ENCODE peak calls at places on chromosomes 7 and 10, in seven cellular contexts. F is GM23248, Z is PC-3, Q is HCT116, I is hepatocyte, K is MM.1S, N is SK-N-SH. P is an unnamed sample.

GRCh38 chr10:86078639-86079035 is 288.0 kb downstream of the GRID1 start:
- DNase-seq in F (no peak), N (no peak), I (no peak), Z (no peak), Q (no peak), K (no peak), P (no peak)

GRCh38 chr7:72028267-72028666 is 383.9 kb downstream of the CALN1 start:
- DNase-seq in I (no peak), N (no peak), Z (no peak), K (no peak), Q (no peak), F (no peak), P (no peak)

GRCh38 chr10:13038346-13038745 is 36.8 kb upstream of the CCDC3 start:
- DNase-seq in Q (no peak), K (no peak), F (no peak), Z (no peak), N (no peak), I (no peak), P (no peak)

GRCh38 chr7:23058412-23059096 is 44.6 kb upstream of the HYCC1 start:
- DNase-seq in N (no peak), K (no peak), Z (no peak), I (no peak), Q (no peak), F (peak; percentile 47), P (no peak)

GRCh38 chr7:21611129-21611528 is 68.3 kb downstream of the DNAH11 start:
- DNase-seq in F (no peak), I (peak; percentile 23), Z (no peak), Q (no peak), K (no peak), N (no peak), P (no peak)

GRCh38 chr7:101673951-101674350 is 44.9 kb upstream of the MYL10 start:
- DNase-seq in F (peak; percentile 38), Z (peak; percentile 58), I (peak; percentile 30), N (no peak), Q (no peak), K (no peak), P (no peak)

GRCh38 chr10:17730667-17731066 is 21.3 kb upstream of the TMEM236 start:
- DNase-seq in Q (no peak), I (no peak), K (no peak), N (no peak), F (peak; percentile 66), Z (no peak), P (no peak)

GRCh38 chr7:5671053-5671452 is 110.4 kb downstream of the RNF216 start:
- DNase-seq in Q (no peak), K (no peak), I (no peak), N (no peak), Z (no peak), F (no peak), P (no peak)

DNA sequence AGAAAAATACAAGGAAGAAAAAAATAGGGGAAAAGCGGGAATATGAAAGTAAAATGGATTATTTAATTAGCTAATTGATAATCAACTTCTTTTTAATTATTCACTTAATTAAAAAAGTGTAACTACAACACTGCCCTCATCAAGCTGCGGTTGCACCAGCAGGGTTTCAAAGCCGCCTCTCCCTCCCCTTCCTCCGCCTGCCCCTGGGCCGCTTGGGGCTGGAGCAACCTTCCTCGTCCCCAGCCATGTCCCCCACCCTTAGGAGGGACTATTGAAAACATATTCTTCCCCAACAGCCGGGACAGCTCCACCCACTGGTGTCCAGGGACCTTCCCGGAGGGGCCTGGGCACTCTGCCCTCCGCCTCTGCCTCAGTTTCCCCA is 15.4 kb downstream of the UNCX start:
- DNase-seq in N (no peak), I (no peak), F (no peak), Q (no peak), K (no peak), Z (no peak), P (no peak)
- H3K27me3 ChIP-seq in N (peaks cover 95% of the 10 kb centered on the region), I (peaks cover 93% of the 10 kb centered on the region), F (peaks cover 91% of the 10 kb centered on the region), Q (no peaks in the 10 kb centered on the region), K (peaks cover 92% of the 10 kb centered on the region), Z (peaks cover 67% of the 10 kb centered on the region), P (peaks cover 75% of the 10 kb centered on the region)

GRCh38 chr7:121073463-121074099 is 85.1 kb downstream of the CPED1 start:
- DNase-seq in F (no peak), K (no peak), Z (no peak), I (no peak), N (no peak), Q (no peak), P (no peak)

GRCh38 chr7:121075952-121076349 is 87.4 kb downstream of the CPED1 start:
- DNase-seq in K (no peak), F (no peak), Z (no peak), N (no peak), I (no peak), Q (no peak), P (no peak)

GRCh38 chr7:121071132-121071531 is 82.6 kb downstream of the CPED1 start:
- DNase-seq in N (no peak), I (no peak), Q (no peak), Z (no peak), K (no peak), F (no peak), P (no peak)

GRCh38 chr7:121071662-121072061 is 83.2 kb downstream of the CPED1 start:
- DNase-seq in N (no peak), K (no peak), Q (no peak), I (no peak), Z (no peak), F (no peak), P (no peak)

GRCh38 chr7:121072826-121073225 is 84.3 kb downstream of the CPED1 start:
- DNase-seq in K (no peak), I (no peak), N (no peak), Q (no peak), Z (no peak), F (no peak), P (no peak)
- H3K4me2 ChIP-seq in K (no peak overlapping the region), I (no peak overlapping the region), N (no peak overlapping the region), Q (no peak overlapping the region), Z (no peak overlapping the region), F (no peak overlapping the region), P (no peak overlapping the region)

DNA sequence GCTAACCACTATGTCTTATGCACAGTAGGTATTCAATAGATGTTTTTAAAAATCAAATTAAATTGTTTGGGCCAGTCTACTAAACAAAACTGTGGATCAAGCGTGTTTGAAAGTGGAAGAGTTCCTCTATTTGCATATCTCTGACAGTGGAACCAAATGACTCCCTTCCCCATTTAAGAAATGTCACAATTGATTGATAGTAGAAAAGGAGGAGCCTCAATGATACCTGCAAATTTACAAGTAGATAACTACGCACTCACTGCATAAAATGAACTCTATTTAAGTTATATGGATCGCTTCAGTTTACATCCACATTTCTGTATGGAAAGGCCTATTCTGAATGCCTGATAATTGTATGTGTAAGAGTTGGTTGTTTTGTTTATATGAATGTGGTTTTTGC is 163.3 kb upstream of the MTPN start:
- DNase-seq in F (no peak), Z (no peak), Q (no peak), I (no peak), K (no peak), N (no peak), P (no peak)
- TF ChIP-seq EZH2phosphoT487 in F (no peak), Z (no peak), Q (no peak), I (no peak), K (no peak), N (no peak), P (no peak)

DNA sequence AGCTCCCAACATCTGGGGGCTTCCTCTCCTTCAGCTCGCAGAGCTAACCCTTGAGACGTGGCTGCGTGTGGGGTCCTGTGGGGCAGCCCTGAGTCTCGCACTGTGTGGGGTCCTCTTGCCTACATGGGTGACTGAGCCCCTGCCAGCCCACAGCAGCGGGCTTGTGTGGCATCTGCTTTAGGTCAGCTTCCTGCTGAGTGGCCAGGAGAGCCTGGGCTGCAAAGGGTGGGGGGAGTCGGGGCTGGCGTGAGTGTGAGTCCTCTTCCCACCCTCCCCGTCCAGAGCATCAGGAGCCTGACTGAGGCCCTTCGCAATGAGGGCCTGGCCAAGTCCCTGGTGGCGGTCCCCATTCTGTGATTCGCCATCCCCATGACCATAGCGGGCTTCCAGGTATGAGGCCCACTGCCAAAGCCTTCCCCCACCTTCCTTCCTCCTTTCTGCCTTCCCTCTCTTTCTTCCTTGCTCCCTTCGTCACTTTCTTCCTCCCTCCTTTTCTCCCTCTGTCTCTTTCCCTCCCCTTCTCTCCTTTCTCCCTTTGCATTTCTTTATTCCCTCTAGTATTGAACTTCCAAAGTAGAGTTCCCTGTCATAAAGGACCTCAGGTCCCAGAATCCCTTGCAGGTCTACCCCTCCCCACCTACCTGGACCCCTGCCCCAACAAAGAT is 85.2 kb downstream of the CDH23 start:
- DNase-seq in K (no peak), Q (no peak), F (no peak), Z (no peak), N (no peak), I (no peak), P (no peak)
- H3K27me3 ChIP-seq in K (peaks cover 76% of the 10 kb centered on the region), Q (peaks cover 26% of the 10 kb centered on the region), F (peaks cover 48% of the 10 kb centered on the region), Z (peaks cover 55% of the 10 kb centered on the region), N (peaks cover 28% of the 10 kb centered on the region), I (peaks cover 15% of the 10 kb centered on the region), P (no peaks in the 10 kb centered on the region)

GRCh38 chr7:4613855-4614548 is 68.1 kb upstream of the FOXK1 start:
- DNase-seq in I (peak; percentile 28), N (peak; percentile 9), F (peak; percentile 82), Z (no peak), Q (no peak), K (no peak), P (no peak)

GRCh38 chr7:4610768-4611467 is 71.2 kb upstream of the FOXK1 start:
- DNase-seq in N (peak; percentile 77), I (peak; percentile 81), Q (peak; percentile 73), Z (peak; percentile 83), F (peak; percentile 78), K (peak; percentile 71), P (peak; percentile 87)

GRCh38 chr7:4616116-4616515 is 66.0 kb upstream of the FOXK1 start:
- DNase-seq in Z (no peak), Q (no peak), K (no peak), N (no peak), I (no peak), F (no peak), P (no peak)

GRCh38 chr7:4612939-4613841 is 68.9 kb upstream of the FOXK1 start:
- DNase-seq in N (peak; percentile 22), F (peak; percentile 64), K (no peak), I (no peak), Z (no peak), Q (no peak), P (peak; percentile 69)

DNA sequence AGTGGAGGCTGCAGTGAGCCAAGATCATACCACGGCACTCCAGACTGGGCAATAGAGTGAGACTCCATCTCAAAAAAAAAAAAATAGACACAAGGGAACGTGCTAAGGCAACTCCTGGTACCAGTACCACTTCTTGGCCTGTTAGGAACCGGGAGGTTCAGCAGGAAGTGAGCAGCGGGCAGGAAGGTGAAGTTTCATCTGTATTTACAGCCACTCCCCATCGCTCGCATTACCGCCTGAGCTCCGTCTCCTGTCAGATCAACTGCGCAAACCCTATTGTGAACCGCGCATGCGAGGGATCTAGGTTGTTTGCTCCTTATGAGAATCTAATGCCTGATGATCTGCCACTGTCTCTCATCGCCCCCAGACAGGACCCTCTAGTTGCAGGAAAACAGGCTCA is 69.9 kb upstream of the FOXK1 start:
- DNase-seq in F (no peak), K (no peak), Q (no peak), N (no peak), I (no peak), Z (no peak), P (no peak)
- H3K4me2 ChIP-seq in F (no peak overlapping the region), K (no peak overlapping the region), Q (no peak overlapping the region), N (no peak overlapping the region), I (no peak overlapping the region), Z (no peak overlapping the region), P (no peak overlapping the region)

DNA sequence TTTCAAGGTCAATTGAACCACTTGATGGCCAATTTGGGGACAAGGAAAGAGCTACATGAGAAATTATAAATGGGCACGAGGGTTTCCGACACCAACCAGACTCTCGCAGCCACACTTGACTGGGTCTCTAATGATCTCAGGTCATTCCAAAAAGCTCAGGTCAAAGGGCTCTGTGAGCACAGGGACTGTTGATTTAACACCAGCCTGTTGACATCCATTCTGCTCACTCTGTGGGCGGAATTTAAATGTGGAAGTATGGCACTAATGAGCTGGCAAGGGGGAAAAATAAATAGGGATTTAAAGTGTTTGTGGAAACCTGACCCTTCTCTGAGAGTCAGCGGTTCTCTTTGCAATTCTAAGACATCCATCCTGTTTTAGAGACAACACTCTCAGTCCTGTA is 810.7 kb upstream of the AUTS2 start:
- DNase-seq in F (no peak), Z (no peak), N (no peak), Q (no peak), K (no peak), I (no peak), P (no peak)
- TF ChIP-seq EZH2phosphoT487 in F (no peak), Z (no peak), N (no peak), Q (no peak), K (no peak), I (no peak), P (no peak)